ENCODE peak calls at places on chromosomes 1 and 21, in four cellular contexts. O is K562, A is HepG2, B is SK-N-SH. K is an unnamed sample.

GRCh38 chr1:35047188-35047858 is 15.6 kb upstream of the ZMYM6 start:
- DNase-seq in A (no peak), O (no peak), B (no peak), K (no peak)

GRCh38 chr1:206784471-206784903 is 12.2 kb upstream of the IL10 start:
- DNase-seq in O (no peak), A (no peak), B (no peak), K (no peak)

GRCh38 chr1:11284784-11285183 is 11.8 kb downstream of the UBIAD1 start:
- DNase-seq in B (no peak), O (no peak), A (no peak), K (no peak)

GRCh38 chr1:215845224-215845902 is 278.3 kb downstream of the KCTD3 start:
- DNase-seq in B (no peak), A (no peak), O (no peak), K (no peak)

GRCh38 chr1:202567747-202568146 is 142.5 kb downstream of the SYT2 start:
- DNase-seq in A (no peak), O (no peak), B (no peak), K (no peak)

GRCh38 chr1:63662056-63662836 is 69.0 kb downstream of the PGM1 start:
- DNase-seq in B (no peak), A (no peak), O (no peak), K (no peak)

GRCh38 chr1:13762642-13763041 is 62.7 kb downstream of the PRDM2 start:
- DNase-seq in B (no peak), O (no peak), A (no peak), K (no peak)

GRCh38 chr1:28668191-28668955 is at the start of gene GMEB1:
- DNase-seq in O (peak), A (peak), B (peak), K (peak)

GRCh38 chr1:50266509-50266908 is 156.7 kb downstream of the DMRTA2 start:
- DNase-seq in O (no peak), B (no peak), A (no peak), K (no peak)

GRCh38 chr1:29469457-29469856 is 233.1 kb downstream of the PTPRU start:
- DNase-seq in A (peak), O (no peak), B (peak), K (no peak)

GRCh38 chr1:40692429-40692905 is 963 bp downstream of the NFYC start:
- DNase-seq in O (no peak), B (no peak), A (peak), K (no peak)

GRCh38 chr21:23017989-23018388 is 2019.8 kb downstream of the NCAM2 start:
- DNase-seq in O (no peak), A (no peak), B (no peak), K (no peak)

GRCh38 chr1:242811092-242811840 is 286.8 kb upstream of the PLD5 start:
- DNase-seq in A (no peak), B (no peak), O (no peak), K (no peak)

GRCh38 chr1:54857741-54858665 is 29.0 kb downstream of the DHCR24 start:
- DNase-seq in A (no peak), B (no peak), O (no peak), K (no peak)

DNA sequence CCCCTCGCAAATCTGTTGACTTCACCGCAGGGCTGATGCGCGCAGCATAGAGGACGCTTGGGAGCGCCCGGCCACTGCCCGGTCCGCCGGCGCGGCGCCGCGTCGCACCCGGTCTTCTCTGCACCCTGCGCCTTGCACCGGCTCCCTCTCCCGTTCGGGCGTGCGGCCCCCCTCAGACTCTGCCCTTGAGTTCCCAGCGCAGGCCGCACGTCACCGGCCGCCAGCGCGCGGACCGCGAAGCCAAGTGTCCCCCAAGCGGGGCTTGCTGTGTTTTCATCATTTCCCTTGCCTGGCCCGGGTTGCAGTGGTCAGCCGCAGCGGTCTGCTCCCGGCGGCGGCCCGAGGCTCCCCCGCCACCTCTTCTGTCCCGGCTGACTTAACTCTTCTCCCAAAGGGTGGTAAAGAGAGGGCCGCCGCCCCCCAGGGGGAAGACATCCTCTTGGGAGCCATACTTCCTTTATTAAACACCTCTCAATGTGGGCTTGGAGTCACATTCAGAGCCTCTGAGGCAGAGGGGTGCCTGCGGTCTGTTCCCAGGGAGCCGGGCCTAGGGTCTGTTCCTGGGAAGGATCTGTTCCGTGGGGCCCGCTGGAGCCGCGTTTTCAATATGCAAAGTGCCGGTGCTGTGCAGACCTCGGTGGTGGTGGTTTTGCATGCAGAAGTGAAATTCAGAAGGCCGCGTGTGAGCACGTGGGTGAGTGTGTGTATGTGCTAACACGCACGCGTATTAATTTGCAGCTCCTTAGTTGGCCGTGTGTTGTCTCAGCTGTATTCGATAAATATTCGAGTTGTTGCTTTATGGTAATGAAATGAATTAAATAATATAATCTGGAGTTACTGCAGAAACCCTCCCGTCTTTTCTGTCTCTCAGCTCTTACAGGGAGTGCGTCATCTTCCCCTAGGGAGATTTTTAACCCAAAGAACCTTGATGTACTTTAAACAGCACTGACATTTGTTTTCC is 17.6 kb downstream of the PBX1 start:
- DNase-seq in A (no peak), O (no peak), B (no peak), K (peak)
- TF ChIP-seq FOXJ3 in A (no peak), O (no peak), B (no peak), K (no peak)

DNA sequence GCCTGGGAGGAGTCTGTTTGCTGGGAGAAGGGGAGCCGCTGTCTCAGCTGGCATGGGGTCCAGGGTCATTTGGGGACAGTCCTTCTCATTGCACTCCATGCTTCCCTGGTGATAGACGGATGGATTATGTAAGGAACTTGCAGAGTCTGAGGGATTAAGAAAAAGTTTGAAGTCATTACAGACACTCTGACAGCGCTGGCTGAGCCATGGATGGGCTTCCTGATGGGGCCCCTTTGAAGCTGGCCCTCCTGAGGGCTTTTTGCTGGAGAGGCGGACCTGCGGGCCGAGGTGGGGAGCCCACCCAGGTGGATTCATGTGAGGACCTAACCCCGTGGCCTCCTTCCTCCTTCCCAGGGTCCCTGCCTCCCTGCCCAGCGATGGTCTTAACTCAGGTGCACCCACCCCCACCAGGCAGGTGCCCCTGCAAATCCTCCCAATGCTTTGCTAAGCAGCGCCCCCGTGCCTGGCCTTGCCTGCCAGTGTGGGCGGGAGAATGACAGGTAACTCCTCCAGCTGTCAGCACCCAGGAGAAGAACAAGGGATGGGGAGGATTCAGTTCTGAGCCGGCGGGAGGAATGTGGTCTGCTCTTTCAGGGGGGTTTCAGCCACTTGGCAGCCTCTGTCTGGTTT is 24.2 kb upstream of the C1orf174 start:
- DNase-seq in O (no peak), B (no peak), A (no peak), K (no peak)
- TF ChIP-seq FOXJ3 in O (no peak), B (no peak), A (no peak), K (no peak)

DNA sequence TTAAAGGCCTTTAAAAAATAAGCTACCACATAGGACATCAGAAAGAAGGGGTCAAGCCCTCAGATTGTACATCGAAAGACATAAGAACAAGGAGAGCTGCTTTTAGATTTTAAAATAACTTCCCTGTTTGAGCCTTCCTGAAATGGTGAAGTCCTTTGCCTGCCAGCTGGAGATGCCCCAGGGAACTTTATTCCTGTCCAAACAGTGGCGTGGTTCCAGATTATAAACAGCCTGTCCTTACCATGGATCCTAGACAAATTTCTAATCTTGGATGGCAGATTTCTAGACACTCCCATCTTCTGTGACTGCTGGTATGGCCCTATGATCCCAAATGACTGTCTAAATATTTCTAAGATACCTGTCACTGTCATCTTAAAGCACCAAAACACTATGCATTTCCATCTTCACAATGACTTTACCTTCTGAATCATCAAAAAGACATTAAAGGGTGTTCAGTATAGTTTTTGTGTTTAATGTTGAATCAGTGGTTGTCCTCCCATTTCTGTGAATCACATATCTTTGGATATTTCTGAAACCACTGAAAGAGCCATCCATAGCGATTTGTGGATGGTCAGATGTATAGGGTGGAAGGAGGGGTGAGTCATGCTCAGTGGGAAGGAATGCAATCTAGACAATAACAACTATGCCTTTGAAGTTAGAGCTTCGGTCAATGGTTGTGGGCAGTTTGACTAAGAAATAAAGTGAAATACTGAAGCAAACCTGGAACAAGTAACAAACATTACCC is 23.2 kb downstream of the ILDR2 start:
- DNase-seq in A (peak), B (no peak), O (no peak), K (no peak)
- TF ChIP-seq FOXJ3 in A (no peak), B (no peak), O (no peak), K (no peak)

GRCh38 chr1:910311-910880 is 13.3 kb upstream of the SAMD11 start:
- DNase-seq in O (no peak), A (no peak), B (peak), K (no peak)
- TF ChIP-seq FOXJ3 in O (no peak), A (no peak), B (no peak), K (no peak)

GRCh38 chr1:235401251-235401650 is 34.0 kb downstream of the TBCE start:
- DNase-seq in B (peak), A (no peak), O (no peak), K (no peak)

GRCh38 chr1:235399661-235400060 is 32.4 kb downstream of the TBCE start:
- DNase-seq in B (no peak), A (no peak), O (no peak), K (no peak)

GRCh38 chr1:235402457-235403200 is 35.4 kb downstream of the TBCE start:
- DNase-seq in B (no peak), A (peak), O (no peak), K (no peak)

GRCh38 chr1:235391879-235392278 is 24.7 kb downstream of the TBCE start:
- DNase-seq in A (no peak), B (no peak), O (no peak), K (no peak)

DNA sequence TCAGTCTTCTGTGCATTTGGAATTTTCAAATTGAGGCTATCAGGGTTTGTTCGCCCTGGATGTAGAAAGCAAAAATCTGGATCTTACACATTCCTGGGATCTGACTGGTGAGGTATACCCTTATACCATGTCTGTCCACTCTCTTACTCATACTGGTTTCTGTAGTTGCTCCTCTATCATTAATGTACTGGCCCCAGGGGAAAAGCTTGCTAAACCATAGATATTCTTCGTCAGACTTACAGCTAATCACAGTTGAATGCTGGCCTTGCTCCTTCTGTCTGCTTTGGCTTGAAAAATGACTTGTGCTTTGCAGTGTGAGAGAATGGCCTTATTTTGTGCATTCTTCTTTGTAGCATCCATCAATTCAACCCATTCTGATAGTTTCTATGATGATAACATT is 30.5 kb downstream of the TBCE start:
- DNase-seq in B (no peak), O (no peak), A (no peak), K (no peak)
- TF ChIP-seq FOXJ3 in B (no peak), O (no peak), A (no peak), K (no peak)

GRCh38 chr1:16394977-16395376 is 27.9 kb downstream of the SZRD1 start:
- DNase-seq in B (no peak), O (peak), A (no peak), K (no peak)
- TF ChIP-seq FOXJ3 in B (no peak), O (no peak), A (no peak), K (no peak)

K was measured in WTC11.